ENCODE peak calls at places on chromosomes 2 and 18, in nine cellular contexts. One of them, this sample, is unnamed. For H3K4me1, the result is how much of the 10 kb centered on the place peaks cover.

GRCh38 chr2:12555012-12555645 is 161.6 kb upstream of the TRIB2 start:
- DNase-seq in upper lobe of right lung: no peak
- DNase-seq in A549: no peak
- DNase-seq in psoas muscle: no peak
- DNase-seq in pancreas: no peak
- DNase-seq in endothelial cell of umbilical vein: peak
- DNase-seq in left ventricle myocardium inferior: no peak
- DNase-seq in esophagus muscularis mucosa: no peak
- DNase-seq in CD8-positive, alpha-beta T cell: no peak
- DNase-seq in this sample: peak

GRCh38 chr2:25056391-25056821 is 14.5 kb downstream of the EFR3B start:
- DNase-seq in upper lobe of right lung: peak
- DNase-seq in left ventricle myocardium inferior: no peak
- DNase-seq in pancreas: no peak
- DNase-seq in endothelial cell of umbilical vein: no peak
- DNase-seq in CD8-positive, alpha-beta T cell: no peak
- DNase-seq in A549: no peak
- DNase-seq in psoas muscle: no peak
- DNase-seq in esophagus muscularis mucosa: no peak
- DNase-seq in this sample: no peak

GRCh38 chr2:66872056-66872821 is 437.3 kb downstream of the MEIS1 start:
- DNase-seq in upper lobe of right lung: no peak
- DNase-seq in A549: no peak
- DNase-seq in left ventricle myocardium inferior: no peak
- DNase-seq in pancreas: no peak
- DNase-seq in CD8-positive, alpha-beta T cell: no peak
- DNase-seq in esophagus muscularis mucosa: no peak
- DNase-seq in endothelial cell of umbilical vein: peak
- DNase-seq in psoas muscle: no peak
- DNase-seq in this sample: no peak

GRCh38 chr18:44716697-44717163 is 36.0 kb downstream of the SETBP1 start:
- DNase-seq in pancreas: no peak
- DNase-seq in upper lobe of right lung: no peak
- DNase-seq in psoas muscle: no peak
- DNase-seq in endothelial cell of umbilical vein: no peak
- DNase-seq in CD8-positive, alpha-beta T cell: no peak
- DNase-seq in left ventricle myocardium inferior: no peak
- DNase-seq in esophagus muscularis mucosa: no peak
- DNase-seq in A549: no peak
- DNase-seq in this sample: no peak

GRCh38 chr2:68482296-68482695 is 14.9 kb downstream of the APLF start:
- DNase-seq in endothelial cell of umbilical vein: no peak
- DNase-seq in A549: no peak
- DNase-seq in psoas muscle: no peak
- DNase-seq in pancreas: no peak
- DNase-seq in left ventricle myocardium inferior: no peak
- DNase-seq in CD8-positive, alpha-beta T cell: no peak
- DNase-seq in esophagus muscularis mucosa: no peak
- DNase-seq in upper lobe of right lung: no peak
- DNase-seq in this sample: no peak

GRCh38 chr2:172200495-172201085 is 97.9 kb upstream of the DLX2 start:
- DNase-seq in esophagus muscularis mucosa: no peak
- DNase-seq in psoas muscle: no peak
- DNase-seq in left ventricle myocardium inferior: no peak
- DNase-seq in upper lobe of right lung: no peak
- DNase-seq in pancreas: no peak
- DNase-seq in endothelial cell of umbilical vein: peak
- DNase-seq in CD8-positive, alpha-beta T cell: no peak
- DNase-seq in A549: no peak
- DNase-seq in this sample: peak

GRCh38 chr2:156803243-156803642 is 367.1 kb downstream of the GPD2 start:
- DNase-seq in psoas muscle: no peak
- DNase-seq in pancreas: no peak
- DNase-seq in A549: no peak
- DNase-seq in CD8-positive, alpha-beta T cell: no peak
- DNase-seq in esophagus muscularis mucosa: no peak
- DNase-seq in left ventricle myocardium inferior: no peak
- DNase-seq in endothelial cell of umbilical vein: no peak
- DNase-seq in upper lobe of right lung: no peak
- DNase-seq in this sample: peak

GRCh38 chr2:15253817-15254216 is 307.3 kb downstream of the NBAS start:
- DNase-seq in CD8-positive, alpha-beta T cell: no peak
- DNase-seq in esophagus muscularis mucosa: no peak
- DNase-seq in endothelial cell of umbilical vein: no peak
- DNase-seq in upper lobe of right lung: no peak
- DNase-seq in left ventricle myocardium inferior: no peak
- DNase-seq in A549: no peak
- DNase-seq in psoas muscle: no peak
- DNase-seq in pancreas: no peak
- DNase-seq in this sample: no peak

GRCh38 chr2:29191817-29192216 is 76.6 kb downstream of the CLIP4 start:
- DNase-seq in endothelial cell of umbilical vein: no peak
- DNase-seq in upper lobe of right lung: no peak
- DNase-seq in A549: no peak
- DNase-seq in psoas muscle: no peak
- DNase-seq in CD8-positive, alpha-beta T cell: no peak
- DNase-seq in esophagus muscularis mucosa: no peak
- DNase-seq in left ventricle myocardium inferior: no peak
- DNase-seq in pancreas: no peak
- DNase-seq in this sample: no peak

GRCh38 chr18:21444465-21445023 is 156.0 kb downstream of the ESCO1 start:
- DNase-seq in esophagus muscularis mucosa: no peak
- DNase-seq in endothelial cell of umbilical vein: peak
- DNase-seq in pancreas: peak
- DNase-seq in upper lobe of right lung: no peak
- DNase-seq in CD8-positive, alpha-beta T cell: no peak
- DNase-seq in psoas muscle: no peak
- DNase-seq in left ventricle myocardium inferior: no peak
- DNase-seq in A549: peak
- DNase-seq in this sample: peak

GRCh38 chr18:53944721-53945120 is 279.7 kb downstream of the MBD2 start:
- DNase-seq in left ventricle myocardium inferior: no peak
- DNase-seq in endothelial cell of umbilical vein: no peak
- DNase-seq in A549: no peak
- DNase-seq in esophagus muscularis mucosa: no peak
- DNase-seq in psoas muscle: no peak
- DNase-seq in upper lobe of right lung: no peak
- DNase-seq in pancreas: no peak
- DNase-seq in CD8-positive, alpha-beta T cell: no peak
- DNase-seq in this sample: peak

GRCh38 chr2:55875434-55876135 is 48.0 kb downstream of the EFEMP1 start:
- DNase-seq in CD8-positive, alpha-beta T cell: no peak
- DNase-seq in endothelial cell of umbilical vein: peak
- DNase-seq in upper lobe of right lung: no peak
- DNase-seq in psoas muscle: no peak
- DNase-seq in left ventricle myocardium inferior: no peak
- DNase-seq in esophagus muscularis mucosa: no peak
- DNase-seq in A549: no peak
- DNase-seq in pancreas: no peak
- DNase-seq in this sample: no peak

GRCh38 chr2:190959911-190960788 is 53.8 kb downstream of the STAT1 start:
- DNase-seq in endothelial cell of umbilical vein: no peak
- DNase-seq in CD8-positive, alpha-beta T cell: no peak
- DNase-seq in A549: no peak
- DNase-seq in esophagus muscularis mucosa: no peak
- DNase-seq in upper lobe of right lung: no peak
- DNase-seq in left ventricle myocardium inferior: no peak
- DNase-seq in pancreas: no peak
- DNase-seq in psoas muscle: no peak
- DNase-seq in this sample: no peak

GRCh38 chr2:190964170-190964795 is 49.7 kb downstream of the STAT1 start:
- DNase-seq in CD8-positive, alpha-beta T cell: no peak
- DNase-seq in psoas muscle: no peak
- DNase-seq in upper lobe of right lung: no peak
- DNase-seq in esophagus muscularis mucosa: no peak
- DNase-seq in pancreas: no peak
- DNase-seq in A549: no peak
- DNase-seq in left ventricle myocardium inferior: no peak
- DNase-seq in endothelial cell of umbilical vein: no peak
- DNase-seq in this sample: no peak

GRCh38 chr2:190965580-190966222 is 48.3 kb downstream of the STAT1 start:
- DNase-seq in pancreas: no peak
- DNase-seq in psoas muscle: no peak
- DNase-seq in A549: no peak
- DNase-seq in endothelial cell of umbilical vein: no peak
- DNase-seq in left ventricle myocardium inferior: no peak
- DNase-seq in upper lobe of right lung: no peak
- DNase-seq in esophagus muscularis mucosa: no peak
- DNase-seq in CD8-positive, alpha-beta T cell: no peak
- DNase-seq in this sample: no peak

GRCh38 chr2:190963088-190963487 is 50.9 kb downstream of the STAT1 start:
- DNase-seq in A549: no peak
- DNase-seq in esophagus muscularis mucosa: no peak
- DNase-seq in psoas muscle: no peak
- DNase-seq in pancreas: no peak
- DNase-seq in left ventricle myocardium inferior: no peak
- DNase-seq in upper lobe of right lung: no peak
- DNase-seq in endothelial cell of umbilical vein: no peak
- DNase-seq in CD8-positive, alpha-beta T cell: no peak
- DNase-seq in this sample: no peak

GRCh38 chr2:190961918-190962487 is 52.0 kb downstream of the STAT1 start:
- DNase-seq in CD8-positive, alpha-beta T cell: no peak
- DNase-seq in esophagus muscularis mucosa: no peak
- DNase-seq in endothelial cell of umbilical vein: no peak
- DNase-seq in left ventricle myocardium inferior: no peak
- DNase-seq in A549: no peak
- DNase-seq in pancreas: no peak
- DNase-seq in psoas muscle: no peak
- DNase-seq in upper lobe of right lung: no peak
- DNase-seq in this sample: no peak
- H3K27ac ChIP-seq in CD8-positive, alpha-beta T cell: no peak
- H3K27ac ChIP-seq in esophagus muscularis mucosa: no peak
- H3K27ac ChIP-seq in endothelial cell of umbilical vein: no peak
- H3K27ac ChIP-seq in left ventricle myocardium inferior: no peak
- H3K27ac ChIP-seq in A549: peak
- H3K27ac ChIP-seq in pancreas: no peak
- H3K27ac ChIP-seq in psoas muscle: peak
- H3K27ac ChIP-seq in upper lobe of right lung: no peak
- H3K27ac ChIP-seq in this sample: no peak

DNA sequence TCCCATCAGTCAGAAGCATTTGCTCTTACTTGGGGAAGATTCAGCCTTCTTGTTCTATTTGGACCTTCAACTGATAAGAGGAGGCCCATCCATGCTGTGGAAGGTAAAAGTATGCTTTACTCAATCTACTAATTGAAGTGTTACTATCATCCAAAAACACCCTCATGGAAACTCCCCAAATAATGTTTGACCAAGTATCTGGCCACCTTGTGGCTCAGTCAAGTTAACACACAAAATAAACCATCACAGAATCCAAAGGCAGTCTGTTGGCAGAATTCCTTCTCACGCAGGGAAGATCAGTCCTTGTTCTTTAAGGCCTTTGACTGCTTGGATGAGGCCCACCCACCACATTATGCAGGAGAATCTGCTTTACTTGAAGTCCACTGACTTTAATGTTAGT is 531.2 kb upstream of the SMIM21 start:
- DNase-seq in pancreas: no peak
- DNase-seq in A549: no peak
- DNase-seq in upper lobe of right lung: no peak
- DNase-seq in endothelial cell of umbilical vein: no peak
- DNase-seq in psoas muscle: no peak
- DNase-seq in left ventricle myocardium inferior: no peak
- DNase-seq in CD8-positive, alpha-beta T cell: no peak
- DNase-seq in esophagus muscularis mucosa: no peak
- DNase-seq in this sample: no peak
- TF ChIP-seq CTCF in pancreas: no peak
- TF ChIP-seq CTCF in A549: no peak
- TF ChIP-seq CTCF in upper lobe of right lung: no peak
- TF ChIP-seq CTCF in endothelial cell of umbilical vein: no peak
- TF ChIP-seq CTCF in psoas muscle: no peak
- TF ChIP-seq CTCF in left ventricle myocardium inferior: no peak
- TF ChIP-seq CTCF in CD8-positive, alpha-beta T cell: no peak
- TF ChIP-seq CTCF in esophagus muscularis mucosa: no peak
- TF ChIP-seq CTCF in this sample: peak

GRCh38 chr2:64063454-64063853 is 44.2 kb upstream of the VPS54 start:
- DNase-seq in upper lobe of right lung: no peak
- DNase-seq in esophagus muscularis mucosa: no peak
- DNase-seq in A549: no peak
- DNase-seq in psoas muscle: no peak
- DNase-seq in left ventricle myocardium inferior: no peak
- DNase-seq in endothelial cell of umbilical vein: peak
- DNase-seq in CD8-positive, alpha-beta T cell: no peak
- DNase-seq in pancreas: no peak
- DNase-seq in this sample: no peak

GRCh38 chr2:64059270-64059669 is 40.0 kb upstream of the VPS54 start:
- DNase-seq in psoas muscle: no peak
- DNase-seq in endothelial cell of umbilical vein: no peak
- DNase-seq in A549: no peak
- DNase-seq in upper lobe of right lung: no peak
- DNase-seq in pancreas: no peak
- DNase-seq in left ventricle myocardium inferior: no peak
- DNase-seq in esophagus muscularis mucosa: no peak
- DNase-seq in CD8-positive, alpha-beta T cell: no peak
- DNase-seq in this sample: no peak

GRCh38 chr2:64065516-64065915 is 46.3 kb upstream of the VPS54 start:
- DNase-seq in A549: no peak
- DNase-seq in psoas muscle: no peak
- DNase-seq in left ventricle myocardium inferior: no peak
- DNase-seq in endothelial cell of umbilical vein: no peak
- DNase-seq in pancreas: no peak
- DNase-seq in esophagus muscularis mucosa: no peak
- DNase-seq in CD8-positive, alpha-beta T cell: no peak
- DNase-seq in upper lobe of right lung: no peak
- DNase-seq in this sample: no peak

GRCh38 chr2:64063924-64064331 is 44.7 kb upstream of the VPS54 start:
- DNase-seq in CD8-positive, alpha-beta T cell: no peak
- DNase-seq in upper lobe of right lung: no peak
- DNase-seq in esophagus muscularis mucosa: no peak
- DNase-seq in left ventricle myocardium inferior: no peak
- DNase-seq in endothelial cell of umbilical vein: peak
- DNase-seq in A549: no peak
- DNase-seq in pancreas: peak
- DNase-seq in psoas muscle: no peak
- DNase-seq in this sample: no peak

GRCh38 chr2:64062840-64063239 is 43.6 kb upstream of the VPS54 start:
- DNase-seq in psoas muscle: no peak
- DNase-seq in esophagus muscularis mucosa: no peak
- DNase-seq in A549: no peak
- DNase-seq in upper lobe of right lung: no peak
- DNase-seq in endothelial cell of umbilical vein: peak
- DNase-seq in CD8-positive, alpha-beta T cell: no peak
- DNase-seq in left ventricle myocardium inferior: no peak
- DNase-seq in pancreas: peak
- DNase-seq in this sample: no peak
- H3K4me1 ChIP-seq in psoas muscle: under half
- H3K4me1 ChIP-seq in esophagus muscularis mucosa: under half
- H3K4me1 ChIP-seq in A549: under half
- H3K4me1 ChIP-seq in upper lobe of right lung: under half
- H3K4me1 ChIP-seq in endothelial cell of umbilical vein: under half
- H3K4me1 ChIP-seq in CD8-positive, alpha-beta T cell: under half
- H3K4me1 ChIP-seq in left ventricle myocardium inferior: under half
- H3K4me1 ChIP-seq in pancreas: under half
- H3K4me1 ChIP-seq in this sample: under half

DNA sequence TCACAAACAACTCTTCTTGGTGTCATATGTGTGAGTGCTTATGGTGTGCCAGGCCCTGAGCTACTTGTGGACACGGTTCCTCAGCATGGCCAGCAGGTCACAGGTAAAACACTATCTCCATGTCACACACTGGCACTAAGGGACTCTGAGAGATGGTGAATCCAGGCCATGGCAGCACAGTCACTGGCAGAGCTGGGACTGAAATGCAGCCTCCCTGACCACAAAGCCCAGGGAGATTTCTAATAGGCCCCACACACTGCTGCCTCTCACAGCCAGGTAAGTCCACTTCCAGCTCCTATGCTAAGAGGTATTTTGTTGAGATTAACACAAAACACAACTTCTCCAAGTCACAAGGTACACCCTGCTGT is 92.0 kb downstream of the ACTR2 start:
- DNase-seq in endothelial cell of umbilical vein: no peak
- DNase-seq in left ventricle myocardium inferior: no peak
- DNase-seq in A549: no peak
- DNase-seq in esophagus muscularis mucosa: peak
- DNase-seq in pancreas: no peak
- DNase-seq in CD8-positive, alpha-beta T cell: no peak
- DNase-seq in upper lobe of right lung: no peak
- DNase-seq in psoas muscle: no peak
- DNase-seq in this sample: no peak
- H3K27ac ChIP-seq in endothelial cell of umbilical vein: no peak
- H3K27ac ChIP-seq in left ventricle myocardium inferior: peak
- H3K27ac ChIP-seq in A549: peak
- H3K27ac ChIP-seq in esophagus muscularis mucosa: no peak
- H3K27ac ChIP-seq in pancreas: no peak
- H3K27ac ChIP-seq in CD8-positive, alpha-beta T cell: no peak
- H3K27ac ChIP-seq in upper lobe of right lung: no peak
- H3K27ac ChIP-seq in psoas muscle: peak
- H3K27ac ChIP-seq in this sample: no peak

This sample was measured in neural progenitor cell.